ENCODE peak calls at places on chromosomes 11 and 22, in ten cellular contexts. N is Caco-2, K is sigmoid colon, I is cardiac muscle cell, W is pancreas, Y is ovary, H is fibroblast of lung, T is left ventricle myocardium inferior, G is body of pancreas, J is upper lobe of right lung. R is an unnamed sample. For H3K27me3 and H3K4me1, the result is how much of the 10 kb centered on the place peaks cover.

GRCh38 chr11:44949160-44950035 is 1.3 kb downstream of the TP53I11 start:
- DNase-seq in N (no peak), K (no peak), I (peak), W (peak), Y (peak), H (peak), T (no peak), G (no peak), J (peak), R (no peak)

GRCh38 chr11:93585758-93586157 is 42.6 kb upstream of the SMCO4 start:
- DNase-seq in N (peak), K (no peak), I (no peak), W (no peak), Y (no peak), H (peak), T (no peak), G (no peak), J (no peak), R (no peak)

GRCh38 chr11:101407324-101407723 is 176.5 kb downstream of the TRPC6 start:
- DNase-seq in N (no peak), K (peak), I (no peak), W (no peak), Y (peak), H (no peak), T (no peak), G (peak), J (no peak), R (no peak)

GRCh38 chr22:29006346-29006745 is 55.3 kb downstream of the C22orf31 start:
- DNase-seq in N (peak), K (no peak), I (no peak), W (no peak), Y (no peak), H (no peak), T (no peak), G (no peak), J (no peak), R (no peak)

GRCh38 chr11:80798189-80798588 is 1357.4 kb upstream of the TENM4 start:
- DNase-seq in N (no peak), K (no peak), I (no peak), W (no peak), Y (no peak), H (no peak), T (no peak), G (no peak), J (no peak), R (no peak)

GRCh38 chr22:21921729-21922128 is 30.9 kb downstream of the PPM1F start:
- DNase-seq in N (no peak), K (no peak), I (no peak), W (peak), Y (peak), H (no peak), T (no peak), G (peak), J (no peak), R (no peak)

GRCh38 chr22:46082633-46083032 is 67.7 kb upstream of the PPARA start:
- DNase-seq in N (no peak), K (peak), I (no peak), W (no peak), Y (no peak), H (no peak), T (no peak), G (no peak), J (no peak), R (no peak)

GRCh38 chr22:48718818-48719500 is 1108.7 kb downstream of the BRD1 start:
- DNase-seq in N (no peak), K (peak), I (no peak), W (peak), Y (no peak), H (no peak), T (peak), G (peak), J (peak), R (no peak)

GRCh38 chr11:40230821-40231220 is 1228.6 kb downstream of the LRRC4C start:
- DNase-seq in N (no peak), K (no peak), I (no peak), W (no peak), Y (no peak), H (no peak), T (no peak), G (no peak), J (no peak), R (no peak)

GRCh38 chr22:27094633-27095308 is 437.4 kb downstream of the MIAT start:
- DNase-seq in N (no peak), K (peak), I (no peak), W (no peak), Y (no peak), H (no peak), T (peak), G (no peak), J (no peak), R (peak)

GRCh38 chr22:24977370-24978230 is 25.1 kb downstream of the KIAA1671 start:
- DNase-seq in N (no peak), K (peak), I (peak), W (peak), Y (peak), H (peak), T (peak), G (peak), J (no peak), R (peak)

GRCh38 chr11:127994736-127995135 is 592.6 kb downstream of the ETS1 start:
- DNase-seq in N (no peak), K (no peak), I (no peak), W (no peak), Y (no peak), H (peak), T (no peak), G (no peak), J (no peak), R (no peak)

GRCh38 chr11:46075928-46076327 is 45.3 kb downstream of the PHF21A start:
- DNase-seq in N (no peak), K (no peak), I (no peak), W (no peak), Y (no peak), H (no peak), T (no peak), G (no peak), J (no peak), R (no peak)
- TF ChIP-seq CTCF in N (peak), K (no peak), I (peak), W (no peak), Y (no peak), H (peak), T (no peak), G (no peak), J (no peak), R (no peak)

GRCh38 chr11:131301306-131301705 is 69.1 kb upstream of the NTM start:
- DNase-seq in N (no peak), K (no peak), I (peak), W (no peak), Y (no peak), H (no peak), T (no peak), G (no peak), J (no peak), R (no peak)
- H3K27me3 ChIP-seq in N (under half), K (under half), I (under half), W (under half), Y (under half), H (under half), T (half or more), G (under half), J (under half), R (under half)

DNA sequence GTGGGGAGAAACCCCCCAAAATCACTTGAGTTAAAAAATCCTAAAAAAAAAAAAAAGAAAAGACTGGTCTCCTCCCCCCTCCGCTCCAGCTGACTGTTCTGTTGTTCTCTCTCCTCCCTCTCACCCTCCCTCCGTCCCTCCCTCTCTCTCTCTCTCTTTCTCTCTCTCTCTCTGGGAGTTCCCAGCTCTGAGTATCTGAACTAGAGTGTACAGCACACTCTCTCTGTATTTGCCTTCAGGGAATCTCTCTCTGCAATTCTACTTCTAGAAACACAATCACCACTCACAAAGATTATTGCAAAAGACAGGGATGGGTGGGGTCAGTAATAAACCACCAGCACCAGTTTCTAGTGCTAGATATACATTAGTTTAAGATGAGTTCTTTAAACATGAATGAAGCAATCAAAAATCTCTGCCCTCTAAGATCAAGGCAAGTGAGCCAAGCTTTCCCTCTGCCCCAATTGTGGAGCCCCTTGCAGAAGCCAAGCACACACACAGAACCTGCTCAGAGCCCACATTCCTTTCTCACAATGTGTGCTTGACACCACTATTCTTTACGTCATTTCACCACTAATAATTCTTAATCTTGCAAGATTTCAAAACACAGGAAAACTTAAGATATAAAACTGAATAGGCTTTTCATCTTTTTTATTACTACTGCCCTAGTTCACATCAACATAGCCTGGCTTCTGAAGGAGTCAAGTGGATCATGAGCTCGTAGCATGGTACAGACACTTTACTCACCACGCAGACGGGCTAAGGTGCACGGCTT is 133.5 kb downstream of the RBFOX2 start:
- DNase-seq in N (peak), K (peak), I (peak), W (no peak), Y (no peak), H (peak), T (no peak), G (no peak), J (no peak), R (no peak)
- H3K4me1 ChIP-seq in N (half or more), K (half or more), I (half or more), W (under half), Y (under half), H (under half), T (half or more), G (under half), J (under half), R (under half)

GRCh38 chr11:106278391-106278790 is 200.9 kb downstream of the AASDHPPT start:
- DNase-seq in N (no peak), K (no peak), I (no peak), W (no peak), Y (no peak), H (peak), T (no peak), G (no peak), J (no peak), R (no peak)

GRCh38 chr11:106280041-106280440 is 202.6 kb downstream of the AASDHPPT start:
- DNase-seq in N (no peak), K (no peak), I (no peak), W (no peak), Y (no peak), H (no peak), T (no peak), G (no peak), J (no peak), R (no peak)

GRCh38 chr11:106276126-106276525 is 198.7 kb downstream of the AASDHPPT start:
- DNase-seq in N (no peak), K (no peak), I (no peak), W (no peak), Y (no peak), H (peak), T (no peak), G (no peak), J (no peak), R (no peak)

GRCh38 chr11:106275151-106275550 is 197.7 kb downstream of the AASDHPPT start:
- DNase-seq in N (no peak), K (no peak), I (no peak), W (no peak), Y (no peak), H (no peak), T (no peak), G (no peak), J (no peak), R (no peak)

GRCh38 chr11:106276859-106277436 is 199.5 kb downstream of the AASDHPPT start:
- DNase-seq in N (peak), K (no peak), I (peak), W (no peak), Y (no peak), H (peak), T (no peak), G (no peak), J (no peak), R (no peak)
- TF ChIP-seq CTCF in N (peak), K (no peak), I (peak), W (no peak), Y (no peak), H (peak), T (no peak), G (no peak), J (no peak), R (no peak)

GRCh38 chr11:109747839-109748238 is 325.8 kb downstream of the C11orf87 start:
- DNase-seq in N (no peak), K (no peak), I (no peak), W (no peak), Y (no peak), H (no peak), T (no peak), G (peak), J (no peak), R (no peak)

GRCh38 chr11:109750964-109751363 is 329.0 kb downstream of the C11orf87 start:
- DNase-seq in N (no peak), K (no peak), I (no peak), W (no peak), Y (no peak), H (no peak), T (no peak), G (no peak), J (no peak), R (no peak)

DNA sequence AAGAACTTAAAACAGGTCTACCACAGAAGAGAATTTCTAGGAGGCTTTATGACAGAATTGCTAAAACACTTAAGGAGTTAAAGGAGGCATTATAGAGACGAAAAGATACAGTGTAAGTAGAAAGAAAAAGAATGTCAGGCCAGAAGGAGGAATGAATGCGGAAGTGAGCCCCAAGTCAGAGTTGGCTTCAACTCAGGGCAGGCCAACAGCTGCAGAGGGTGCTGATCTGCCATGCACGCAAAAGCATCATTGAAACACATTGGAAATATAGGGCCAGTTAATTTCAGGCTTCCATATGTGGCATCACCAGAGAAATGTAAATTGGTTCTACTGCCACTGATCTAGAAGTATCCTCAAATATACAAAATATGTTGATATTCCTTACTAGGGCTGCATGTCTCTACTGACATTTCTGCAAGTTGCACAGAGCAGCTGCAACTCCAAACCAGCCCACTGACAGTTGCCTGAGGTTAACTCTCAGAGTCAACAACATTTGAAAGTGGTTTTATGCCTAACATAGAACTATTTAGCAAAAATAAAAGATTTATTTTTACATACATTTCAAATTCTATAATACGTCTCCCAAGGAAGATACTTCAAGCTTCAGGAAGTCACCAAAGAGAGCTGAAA is 324.1 kb downstream of the C11orf87 start:
- DNase-seq in N (no peak), K (no peak), I (no peak), W (no peak), Y (no peak), H (no peak), T (no peak), G (no peak), J (no peak), R (no peak)
- H3K27me3 ChIP-seq in N (under half), K (under half), I (under half), W (under half), Y (under half), H (under half), T (under half), G (under half), J (under half), R (under half)

DNA sequence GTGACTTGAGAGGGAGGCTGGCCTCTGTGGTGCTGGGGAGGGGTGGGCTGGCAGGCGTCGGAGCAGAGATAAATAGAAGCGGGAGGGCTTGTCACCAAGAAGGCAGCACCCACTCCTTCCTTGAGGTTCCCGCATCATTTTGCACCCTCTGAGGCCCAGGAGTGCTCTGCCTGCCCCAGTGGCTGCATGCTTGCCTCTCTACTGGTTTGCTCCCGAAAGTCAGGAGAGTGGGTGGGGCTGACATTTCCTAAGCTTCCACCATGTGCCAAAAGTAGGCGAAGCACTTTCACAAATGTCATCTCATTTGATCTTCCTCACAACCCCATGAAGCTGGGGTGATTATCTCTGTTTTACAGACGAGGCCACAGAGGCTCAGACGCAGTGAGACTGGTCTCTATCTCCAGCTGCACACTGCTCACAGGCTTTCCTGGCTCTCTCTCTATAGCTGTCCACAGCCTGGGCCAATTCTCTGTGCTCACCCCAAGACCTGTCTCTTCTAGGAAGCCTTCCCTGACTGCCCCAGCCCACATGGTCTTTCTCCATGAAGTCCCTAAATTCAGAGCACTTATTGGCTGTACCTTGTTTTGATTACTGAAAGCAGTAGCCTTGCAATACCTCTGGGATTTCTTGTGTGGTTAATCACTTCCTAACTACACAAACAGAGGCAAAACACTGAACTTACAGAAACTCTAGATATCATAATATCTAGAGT is 2.6 kb upstream of the UCP3 start:
- DNase-seq in N (peak), K (peak), I (no peak), W (no peak), Y (no peak), H (no peak), T (no peak), G (no peak), J (no peak), R (no peak)
- H3K4me1 ChIP-seq in N (under half), K (under half), I (under half), W (under half), Y (under half), H (under half), T (half or more), G (under half), J (under half), R (under half)

GRCh38 chr11:47348859-47349258 is 3.6 kb downstream of the MYBPC3 start:
- DNase-seq in N (peak), K (no peak), I (no peak), W (no peak), Y (no peak), H (peak), T (no peak), G (no peak), J (no peak), R (no peak)
- TF ChIP-seq CTCF in N (peak), K (no peak), I (peak), W (no peak), Y (no peak), H (peak), T (no peak), G (no peak), J (no peak), R (no peak)

DNA sequence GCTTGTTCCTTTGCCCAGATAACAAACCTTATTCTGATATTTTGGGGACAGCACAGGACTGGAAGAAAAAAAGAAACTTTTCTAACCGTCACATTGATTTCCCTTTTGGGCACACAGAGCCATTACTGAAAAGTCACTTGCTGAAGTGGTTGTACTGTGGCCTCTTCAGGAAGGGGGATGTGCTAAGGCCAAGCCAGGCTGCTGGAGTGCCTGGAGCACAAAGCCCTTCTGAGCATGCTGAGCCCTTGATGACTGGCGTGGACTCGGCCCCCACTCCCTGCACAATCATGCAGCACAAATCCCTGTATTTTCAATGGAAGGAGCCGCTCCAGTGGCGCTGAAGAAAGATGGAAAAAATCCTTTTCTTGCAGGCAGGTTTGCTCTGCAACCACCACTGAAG is 164.2 kb downstream of the NTM start:
- DNase-seq in N (no peak), K (no peak), I (no peak), W (no peak), Y (no peak), H (no peak), T (no peak), G (no peak), J (no peak), R (no peak)
- H3K27me3 ChIP-seq in N (under half), K (under half), I (under half), W (under half), Y (under half), H (under half), T (half or more), G (under half), J (under half), R (under half)